ENCODE peak calls at places on chromosomes 1 and 21, in six cellular contexts. One of them, this sample, is unnamed.

GRCh38 chr1:180923024-180923841 is 10.5 kb downstream of the KIAA1614 start:
- DNase-seq in Peyer's patch: no peak
- DNase-seq in CD8-positive, alpha-beta T cell: no peak
- DNase-seq in heart left ventricle: no peak
- DNase-seq in prostate gland: no peak
- DNase-seq in pancreas: no peak
- DNase-seq in this sample: no peak

GRCh38 chr1:38451541-38451993 is 405.0 kb upstream of the POU3F1 start:
- DNase-seq in Peyer's patch: no peak
- DNase-seq in CD8-positive, alpha-beta T cell: no peak
- DNase-seq in heart left ventricle: no peak
- DNase-seq in prostate gland: no peak
- DNase-seq in pancreas: no peak
- DNase-seq in this sample: peak; percentile 19

GRCh38 chr1:170967042-170967910 is 31.9 kb downstream of the MROH9 start:
- DNase-seq in Peyer's patch: no peak
- DNase-seq in CD8-positive, alpha-beta T cell: no peak
- DNase-seq in heart left ventricle: no peak
- DNase-seq in prostate gland: peak; percentile 10
- DNase-seq in pancreas: no peak
- DNase-seq in this sample: peak; percentile 84

GRCh38 chr1:89542345-89542744 is 17.7 kb downstream of the LRRC8B start:
- DNase-seq in Peyer's patch: no peak
- DNase-seq in CD8-positive, alpha-beta T cell: no peak
- DNase-seq in heart left ventricle: no peak
- DNase-seq in prostate gland: no peak
- DNase-seq in pancreas: no peak
- DNase-seq in this sample: no peak

GRCh38 chr1:23601104-23601967 is 42.0 kb upstream of the ID3 start:
- DNase-seq in Peyer's patch: no peak
- DNase-seq in CD8-positive, alpha-beta T cell: no peak
- DNase-seq in heart left ventricle: no peak
- DNase-seq in prostate gland: no peak
- DNase-seq in pancreas: no peak
- DNase-seq in this sample: no peak

GRCh38 chr1:89451011-89451410 is 73.6 kb upstream of the LRRC8B start:
- DNase-seq in Peyer's patch: no peak
- DNase-seq in CD8-positive, alpha-beta T cell: no peak
- DNase-seq in heart left ventricle: no peak
- DNase-seq in prostate gland: no peak
- DNase-seq in pancreas: no peak
- DNase-seq in this sample: no peak

GRCh38 chr21:42041711-42042110 is 29.4 kb upstream of the UMODL1 start:
- DNase-seq in Peyer's patch: peak; percentile 47
- DNase-seq in CD8-positive, alpha-beta T cell: no peak
- DNase-seq in heart left ventricle: no peak
- DNase-seq in prostate gland: no peak
- DNase-seq in pancreas: no peak
- DNase-seq in this sample: no peak

GRCh38 chr1:235790123-235790522 is 76.6 kb downstream of the LYST start:
- DNase-seq in Peyer's patch: no peak
- DNase-seq in CD8-positive, alpha-beta T cell: no peak
- DNase-seq in heart left ventricle: no peak
- DNase-seq in prostate gland: no peak
- DNase-seq in pancreas: no peak
- DNase-seq in this sample: no peak

GRCh38 chr1:111944121-111944785 is 45.2 kb downstream of the KCND3 start:
- DNase-seq in Peyer's patch: no peak
- DNase-seq in CD8-positive, alpha-beta T cell: no peak
- DNase-seq in heart left ventricle: peak; percentile 69
- DNase-seq in prostate gland: no peak
- DNase-seq in pancreas: no peak
- DNase-seq in this sample: no peak

GRCh38 chr1:16122361-16122881 is 33.4 kb downstream of the EPHA2 start:
- DNase-seq in Peyer's patch: peak; percentile 34
- DNase-seq in CD8-positive, alpha-beta T cell: no peak
- DNase-seq in heart left ventricle: no peak
- DNase-seq in prostate gland: no peak
- DNase-seq in pancreas: no peak
- DNase-seq in this sample: no peak

GRCh38 chr1:109807822-109808680 is 44.3 kb upstream of the EPS8L3 start:
- DNase-seq in Peyer's patch: no peak
- DNase-seq in CD8-positive, alpha-beta T cell: no peak
- DNase-seq in heart left ventricle: no peak
- DNase-seq in prostate gland: no peak
- DNase-seq in pancreas: no peak
- DNase-seq in this sample: no peak

GRCh38 chr1:181918893-181919728 is 142.4 kb downstream of the ZNF648 start:
- DNase-seq in Peyer's patch: no peak
- DNase-seq in CD8-positive, alpha-beta T cell: no peak
- DNase-seq in heart left ventricle: no peak
- DNase-seq in prostate gland: no peak
- DNase-seq in pancreas: no peak
- DNase-seq in this sample: no peak

GRCh38 chr1:168135116-168135981 is 1.4 kb downstream of the GPR161 start:
- DNase-seq in Peyer's patch: no peak
- DNase-seq in CD8-positive, alpha-beta T cell: no peak
- DNase-seq in heart left ventricle: no peak
- DNase-seq in prostate gland: no peak
- DNase-seq in pancreas: no peak
- DNase-seq in this sample: peak; percentile 29

GRCh38 chr1:227938911-227939790 is 8.6 kb downstream of the WNT9A start:
- DNase-seq in Peyer's patch: peak; percentile 45
- DNase-seq in CD8-positive, alpha-beta T cell: no peak
- DNase-seq in heart left ventricle: no peak
- DNase-seq in prostate gland: no peak
- DNase-seq in pancreas: no peak
- DNase-seq in this sample: no peak

GRCh38 chr1:191065771-191066170 is 588.1 kb upstream of the BRINP3 start:
- DNase-seq in Peyer's patch: no peak
- DNase-seq in CD8-positive, alpha-beta T cell: no peak
- DNase-seq in heart left ventricle: no peak
- DNase-seq in prostate gland: no peak
- DNase-seq in pancreas: no peak
- DNase-seq in this sample: no peak

GRCh38 chr1:15937146-15937545 is 38.8 kb downstream of the ZBTB17 start:
- DNase-seq in Peyer's patch: no peak
- DNase-seq in CD8-positive, alpha-beta T cell: no peak
- DNase-seq in heart left ventricle: no peak
- DNase-seq in prostate gland: no peak
- DNase-seq in pancreas: no peak
- DNase-seq in this sample: no peak

GRCh38 chr1:63728611-63729226 is 45.1 kb upstream of the ROR1 start:
- DNase-seq in Peyer's patch: no peak
- DNase-seq in CD8-positive, alpha-beta T cell: no peak
- DNase-seq in heart left ventricle: no peak
- DNase-seq in prostate gland: no peak
- DNase-seq in pancreas: no peak
- DNase-seq in this sample: no peak

GRCh38 chr21:27693376-27693775 is 726.5 kb upstream of the ADAMTS5 start:
- DNase-seq in Peyer's patch: no peak
- DNase-seq in CD8-positive, alpha-beta T cell: no peak
- DNase-seq in heart left ventricle: no peak
- DNase-seq in prostate gland: no peak
- DNase-seq in pancreas: no peak
- DNase-seq in this sample: peak; percentile 52

GRCh38 chr1:155069551-155070391 is 6.2 kb downstream of the EFNA4 start:
- DNase-seq in Peyer's patch: no peak
- DNase-seq in CD8-positive, alpha-beta T cell: no peak
- DNase-seq in heart left ventricle: no peak
- DNase-seq in prostate gland: no peak
- DNase-seq in pancreas: no peak
- DNase-seq in this sample: no peak

GRCh38 chr21:40846566-40847411 is at the start of gene DSCAM:
- DNase-seq in Peyer's patch: no peak
- DNase-seq in CD8-positive, alpha-beta T cell: no peak
- DNase-seq in heart left ventricle: no peak
- DNase-seq in prostate gland: no peak
- DNase-seq in pancreas: no peak
- DNase-seq in this sample: peak; percentile 46

GRCh38 chr1:155272466-155273133 is 704 bp downstream of the CLK2 start:
- DNase-seq in Peyer's patch: no peak
- DNase-seq in CD8-positive, alpha-beta T cell: no peak
- DNase-seq in heart left ventricle: no peak
- DNase-seq in prostate gland: no peak
- DNase-seq in pancreas: no peak
- DNase-seq in this sample: peak; percentile 77

GRCh38 chr1:118223426-118223825 is 38.4 kb upstream of the SPAG17 start:
- DNase-seq in Peyer's patch: no peak
- DNase-seq in CD8-positive, alpha-beta T cell: no peak
- DNase-seq in heart left ventricle: no peak
- DNase-seq in prostate gland: no peak
- DNase-seq in pancreas: no peak
- DNase-seq in this sample: no peak

GRCh38 chr1:163090321-163090945 is 21.3 kb downstream of the RGS4 start:
- DNase-seq in Peyer's patch: no peak
- DNase-seq in CD8-positive, alpha-beta T cell: no peak
- DNase-seq in heart left ventricle: no peak
- DNase-seq in prostate gland: no peak
- DNase-seq in pancreas: no peak
- DNase-seq in this sample: peak; percentile 44

GRCh38 chr1:202110977-202111376 is 11.7 kb upstream of the GPR37L1 start:
- DNase-seq in Peyer's patch: no peak
- DNase-seq in CD8-positive, alpha-beta T cell: no peak
- DNase-seq in heart left ventricle: no peak
- DNase-seq in prostate gland: no peak
- DNase-seq in pancreas: no peak
- DNase-seq in this sample: no peak
- H3K4me3 ChIP-seq in Peyer's patch: no peak overlapping the region
- H3K4me3 ChIP-seq in CD8-positive, alpha-beta T cell: no peak overlapping the region
- H3K4me3 ChIP-seq in heart left ventricle: no peak overlapping the region
- H3K4me3 ChIP-seq in prostate gland: no peak overlapping the region
- H3K4me3 ChIP-seq in pancreas: no peak overlapping the region
- H3K4me3 ChIP-seq in this sample: no peak overlapping the region

GRCh38 chr1:203626910-203627246 is 246 bp downstream of the ATP2B4 start:
- DNase-seq in Peyer's patch: no peak
- DNase-seq in CD8-positive, alpha-beta T cell: no peak
- DNase-seq in heart left ventricle: no peak
- DNase-seq in prostate gland: no peak
- DNase-seq in pancreas: no peak
- DNase-seq in this sample: no peak
- H3K4me1 ChIP-seq in Peyer's patch: peaks cover 44% of the 10 kb centered on the region
- H3K4me1 ChIP-seq in CD8-positive, alpha-beta T cell: peaks cover 41% of the 10 kb centered on the region
- H3K4me1 ChIP-seq in heart left ventricle: no peaks in the 10 kb centered on the region
- H3K4me1 ChIP-seq in prostate gland: peaks cover 3% of the 10 kb centered on the region
- H3K4me1 ChIP-seq in pancreas: no peaks in the 10 kb centered on the region
- H3K4me1 ChIP-seq in this sample: peaks cover 40% of the 10 kb centered on the region

GRCh38 chr21:14538477-14538876 is 7.6 kb downstream of the SAMSN1 start:
- DNase-seq in Peyer's patch: no peak
- DNase-seq in CD8-positive, alpha-beta T cell: no peak
- DNase-seq in heart left ventricle: no peak
- DNase-seq in prostate gland: no peak
- DNase-seq in pancreas: no peak
- DNase-seq in this sample: no peak
- H3K4me3 ChIP-seq in Peyer's patch: no peak overlapping the region
- H3K4me3 ChIP-seq in CD8-positive, alpha-beta T cell: no peak overlapping the region
- H3K4me3 ChIP-seq in heart left ventricle: no peak overlapping the region
- H3K4me3 ChIP-seq in prostate gland: no peak overlapping the region
- H3K4me3 ChIP-seq in pancreas: no peak overlapping the region
- H3K4me3 ChIP-seq in this sample: no peak overlapping the region

GRCh38 chr21:44761011-44761729 is 40.5 kb downstream of the UBE2G2 start:
- DNase-seq in Peyer's patch: peak; percentile 66
- DNase-seq in CD8-positive, alpha-beta T cell: no peak
- DNase-seq in heart left ventricle: no peak
- DNase-seq in prostate gland: no peak
- DNase-seq in pancreas: no peak
- DNase-seq in this sample: no peak
- H3K4me1 ChIP-seq in Peyer's patch: no peaks in the 10 kb centered on the region
- H3K4me1 ChIP-seq in CD8-positive, alpha-beta T cell: peaks cover 20% of the 10 kb centered on the region
- H3K4me1 ChIP-seq in heart left ventricle: no peaks in the 10 kb centered on the region
- H3K4me1 ChIP-seq in prostate gland: no peaks in the 10 kb centered on the region
- H3K4me1 ChIP-seq in pancreas: no peaks in the 10 kb centered on the region
- H3K4me1 ChIP-seq in this sample: no peaks in the 10 kb centered on the region

DNA sequence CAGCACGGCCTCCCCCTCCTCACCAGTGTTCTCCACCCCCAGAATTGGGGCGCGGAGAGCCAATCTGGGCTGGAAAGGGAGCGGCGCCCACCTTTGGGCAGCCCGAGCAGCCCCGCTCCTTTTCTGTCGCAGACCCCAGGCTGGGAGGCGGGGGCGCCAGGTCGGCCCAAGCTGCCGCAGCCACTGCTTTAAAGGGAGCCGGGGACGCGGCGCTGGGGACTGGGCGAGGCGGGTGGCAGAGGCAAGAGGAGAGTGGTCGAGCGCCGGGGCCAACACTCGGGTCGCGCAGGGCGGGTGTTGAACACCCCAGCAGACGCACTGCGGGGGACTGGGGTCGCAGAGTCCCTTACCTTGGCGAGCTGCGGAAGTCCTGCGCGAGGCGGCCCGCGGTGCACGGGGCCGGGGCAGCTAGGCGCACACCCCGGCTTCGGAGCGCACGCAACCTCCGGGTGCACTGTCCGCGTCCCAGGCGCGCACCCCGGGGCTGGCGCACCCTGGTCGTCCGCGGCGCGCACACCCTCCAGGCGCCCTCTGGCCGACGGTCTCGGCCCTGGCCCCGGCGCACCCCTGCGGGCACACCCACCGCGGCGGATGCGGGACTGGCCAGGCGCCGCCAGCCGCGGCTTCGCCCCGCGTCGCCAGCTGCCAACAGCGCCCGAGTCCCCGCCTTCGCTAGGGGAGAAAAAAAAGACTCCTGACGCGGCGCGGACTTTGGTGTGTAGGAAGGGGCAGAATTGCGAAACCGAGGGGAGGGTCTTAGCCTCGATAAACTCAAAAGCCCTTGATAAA is at the start of gene KANK4:
- DNase-seq in Peyer's patch: no peak
- DNase-seq in CD8-positive, alpha-beta T cell: no peak
- DNase-seq in heart left ventricle: no peak
- DNase-seq in prostate gland: no peak
- DNase-seq in pancreas: peak; percentile 51
- DNase-seq in this sample: peak; percentile 60
- H3K4me3 ChIP-seq in Peyer's patch: peak within 1 kb of the TSS; percentile 45
- H3K4me3 ChIP-seq in CD8-positive, alpha-beta T cell: no peak within 1 kb of the TSS
- H3K4me3 ChIP-seq in heart left ventricle: peak within 1 kb of the TSS; percentile 43
- H3K4me3 ChIP-seq in prostate gland: peak within 1 kb of the TSS; percentile 33
- H3K4me3 ChIP-seq in pancreas: peak within 1 kb of the TSS; percentile 64
- H3K4me3 ChIP-seq in this sample: peak within 1 kb of the TSS; percentile 68

DNA sequence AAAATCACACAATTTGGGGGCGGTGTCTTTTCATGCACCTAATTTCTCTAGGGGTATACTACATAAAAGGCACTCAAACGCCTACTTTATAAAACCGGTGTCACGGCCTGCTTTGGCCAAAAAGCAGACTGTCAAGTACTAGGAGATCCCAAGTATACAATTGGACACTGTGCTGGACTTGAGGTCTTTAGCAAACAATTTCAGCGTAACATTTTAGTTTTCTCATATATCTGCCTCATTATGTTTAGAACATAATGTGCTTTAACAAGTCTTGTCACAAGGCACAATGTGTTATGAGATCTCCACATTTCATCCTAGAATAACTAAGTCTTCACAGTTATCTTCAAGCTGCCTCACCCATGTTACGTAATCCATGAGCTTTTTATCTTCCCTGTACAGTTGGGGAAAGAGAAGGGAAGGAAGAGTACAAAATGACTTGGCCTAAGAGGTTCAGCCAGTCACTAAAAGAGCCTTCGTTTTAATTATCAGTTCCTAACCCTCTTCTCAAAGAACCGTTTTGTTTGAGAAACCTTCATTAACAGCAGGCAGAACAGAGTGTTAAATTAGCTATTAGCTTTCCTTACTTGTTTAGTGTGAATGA is 1.7 kb downstream of the SSX2IP start:
- DNase-seq in Peyer's patch: no peak
- DNase-seq in CD8-positive, alpha-beta T cell: no peak
- DNase-seq in heart left ventricle: no peak
- DNase-seq in prostate gland: no peak
- DNase-seq in pancreas: no peak
- DNase-seq in this sample: peak; percentile 38
- H3K4me1 ChIP-seq in Peyer's patch: peaks cover 19% of the 10 kb centered on the region
- H3K4me1 ChIP-seq in CD8-positive, alpha-beta T cell: peaks cover 36% of the 10 kb centered on the region
- H3K4me1 ChIP-seq in heart left ventricle: no peaks in the 10 kb centered on the region
- H3K4me1 ChIP-seq in prostate gland: no peaks in the 10 kb centered on the region
- H3K4me1 ChIP-seq in pancreas: no peaks in the 10 kb centered on the region
- H3K4me1 ChIP-seq in this sample: peaks cover 8% of the 10 kb centered on the region